ENCODE peak calls at places on chromosomes 3 and 15, in six cellular contexts. J is IMR-90, M is dorsolateral prefrontal cortex, S is psoas muscle, D is breast epithelium, V is neural progenitor cell. G is an unnamed sample.

GRCh38 chr3:105365171-105365535 is 1.6 kb upstream of the ALCAM start:
- DNase-seq in J (no peak), M (no peak), S (no peak), D (no peak), V (no peak), G (no peak)

GRCh38 chr15:87368511-87368910 is 888.0 kb downstream of the NTRK3 start:
- DNase-seq in J (peak; percentile 7), M (no peak), S (no peak), D (no peak), V (no peak), G (no peak)

GRCh38 chr3:55935241-55935640 is 448.1 kb upstream of the WNT5A start:
- DNase-seq in J (no peak), M (no peak), S (no peak), D (no peak), V (peak; percentile 29), G (no peak)

GRCh38 chr3:12508316-12508715 is 24.0 kb downstream of the TSEN2 start:
- DNase-seq in J (peak; percentile 100), M (no peak), S (peak; percentile 21), D (no peak), V (no peak), G (no peak)

GRCh38 chr3:100871307-100871706 is 121.9 kb downstream of the ABI3BP start:
- DNase-seq in J (no peak), M (no peak), S (no peak), D (no peak), V (no peak), G (no peak)

GRCh38 chr15:63362196-63362595 is 19.4 kb downstream of the CA12 start:
- DNase-seq in J (no peak), M (no peak), S (no peak), D (no peak), V (no peak), G (no peak)

GRCh38 chr15:44385344-44385942 is 42.0 kb upstream of the CTDSPL2 start:
- DNase-seq in J (no peak), M (no peak), S (no peak), D (no peak), V (no peak), G (no peak)

GRCh38 chr3:87541711-87542110 is 265.3 kb upstream of the POU1F1 start:
- DNase-seq in J (no peak), M (no peak), S (no peak), D (no peak), V (no peak), G (no peak)

GRCh38 chr3:62922326-62922725 is 47.1 kb upstream of the CADPS start:
- DNase-seq in J (no peak), M (no peak), S (no peak), D (no peak), V (no peak), G (no peak)

GRCh38 chr3:29512620-29513019 is 231.7 kb downstream of the RBMS3 start:
- DNase-seq in J (no peak), M (no peak), S (no peak), D (no peak), V (no peak), G (no peak)

GRCh38 chr3:32440481-32441350 is 49.1 kb downstream of the CMTM7 start:
- DNase-seq in J (no peak), M (no peak), S (no peak), D (peak; percentile 18), V (no peak), G (no peak)

DNA sequence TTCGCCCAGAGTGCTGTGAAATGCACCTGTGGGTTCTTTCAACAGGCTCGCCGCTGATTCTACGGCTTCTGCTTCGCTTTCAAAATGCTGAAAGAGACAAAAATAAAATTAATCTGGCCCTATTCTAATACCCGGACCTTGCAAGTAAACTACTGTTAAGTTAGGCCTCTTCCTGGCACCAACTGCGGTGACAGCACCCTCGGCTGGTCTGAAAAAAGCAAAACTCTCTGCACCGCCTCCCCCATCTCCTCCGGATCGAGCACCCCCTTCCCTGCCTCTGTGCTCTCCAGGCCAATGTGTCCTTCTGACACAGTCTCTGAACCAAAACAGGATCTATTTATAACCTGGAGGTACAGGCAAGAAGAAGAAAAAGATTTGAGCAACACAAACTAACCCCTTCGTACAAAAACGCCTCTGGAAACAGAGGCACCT is 1.1 kb downstream of the ATOSA start:
- DNase-seq in J (peak; percentile 65), M (peak; percentile 61), S (peak; percentile 41), D (peak; percentile 58), V (peak; percentile 59), G (peak; percentile 27)
- TF ChIP-seq CTCF in J (peak; percentile 30), M (peak; percentile 18), S (no peak), D (no peak), V (peak; percentile 21), G (no peak)

GRCh38 chr3:27345493-27345892 is 23.7 kb downstream of the NEK10 start:
- DNase-seq in J (no peak), M (no peak), S (no peak), D (no peak), V (no peak), G (no peak)

GRCh38 chr3:27340524-27340923 is 28.7 kb downstream of the NEK10 start:
- DNase-seq in J (no peak), M (no peak), S (no peak), D (no peak), V (no peak), G (no peak)

GRCh38 chr3:27344192-27344591 is 25.0 kb downstream of the NEK10 start:
- DNase-seq in J (no peak), M (no peak), S (no peak), D (no peak), V (no peak), G (no peak)

GRCh38 chr3:27345045-27345444 is 24.1 kb downstream of the NEK10 start:
- DNase-seq in J (no peak), M (no peak), S (no peak), D (no peak), V (no peak), G (no peak)

GRCh38 chr3:27342279-27342678 is 26.9 kb downstream of the NEK10 start:
- DNase-seq in J (no peak), M (no peak), S (no peak), D (no peak), V (no peak), G (no peak)
- TF ChIP-seq CTCF in J (no peak), M (no peak), S (no peak), D (no peak), V (no peak), G (no peak)

GRCh38 chr15:58383876-58384275 is 47.9 kb upstream of the LIPC start:
- DNase-seq in J (no peak), M (no peak), S (no peak), D (no peak), V (peak; percentile 59), G (no peak)
- TF ChIP-seq CTCF in J (no peak), M (no peak), S (no peak), D (no peak), V (peak; percentile 29), G (no peak)

DNA sequence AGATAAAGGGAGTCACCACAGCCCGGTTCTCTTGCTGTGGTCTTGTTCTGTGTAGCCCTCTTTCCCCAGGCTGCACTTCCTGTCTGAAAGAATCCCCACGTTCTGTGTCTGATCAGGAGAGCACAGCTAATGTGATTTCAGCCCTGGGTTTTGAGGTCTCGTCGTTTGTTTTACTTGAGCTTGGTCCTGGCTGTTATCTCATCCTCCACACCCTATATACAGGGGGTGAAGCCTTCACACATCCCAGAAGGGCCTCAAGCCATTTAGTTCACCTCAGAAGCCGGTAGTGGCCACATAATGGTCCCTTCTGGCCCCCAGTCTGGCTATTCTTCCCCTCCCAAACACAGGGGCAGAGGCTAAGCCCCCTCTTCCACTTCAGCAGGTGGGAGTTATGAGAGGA is 115.6 kb downstream of the PDE8A start:
- DNase-seq in J (no peak), M (no peak), S (no peak), D (no peak), V (no peak), G (no peak)
- TF ChIP-seq CTCF in J (no peak), M (no peak), S (no peak), D (no peak), V (no peak), G (no peak)